ENCODE peak calls at places on chromosome 19, in four cellular contexts. Q is A549, N is HepG2, J is WTC11. M is an unnamed sample.

GRCh38 chr19:38702278-38702677 is 42.0 kb downstream of the CAPN12 start:
- DNase-seq in Q (no peak), N (no peak), J (no peak), M (no peak)

GRCh38 chr19:8609210-8610040 is 1.1 kb downstream of the ADAMTS10 start:
- DNase-seq in Q (peak), N (peak), J (peak), M (peak)

GRCh38 chr19:53076984-53077383 is 26.2 kb downstream of the ZNF160 start:
- DNase-seq in Q (no peak), N (peak), J (peak), M (peak)

GRCh38 chr19:15099017-15099582 is 8.1 kb upstream of the SYDE1 start:
- DNase-seq in Q (no peak), N (no peak), J (no peak), M (no peak)

GRCh38 chr19:16258440-16258903 is 60.8 kb downstream of the AP1M1 start:
- DNase-seq in Q (no peak), N (no peak), J (no peak), M (peak)

GRCh38 chr19:31960474-31960873 is 384.9 kb upstream of the ZNF507 start:
- DNase-seq in Q (no peak), N (peak), J (no peak), M (no peak)

GRCh38 chr19:21322528-21322927 is 6.7 kb downstream of the ZNF708 start:
- DNase-seq in Q (no peak), N (no peak), J (no peak), M (no peak)

GRCh38 chr19:33000510-33000909 is 28.5 kb downstream of the FAAP24 start:
- DNase-seq in Q (no peak), N (no peak), J (no peak), M (no peak)

GRCh38 chr19:50549927-50550593 is 18.2 kb downstream of the LRRC4B start:
- DNase-seq in Q (no peak), N (no peak), J (no peak), M (no peak)

GRCh38 chr19:50546527-50547221 is 21.6 kb downstream of the LRRC4B start:
- DNase-seq in Q (no peak), N (no peak), J (no peak), M (no peak)

GRCh38 chr19:50547385-50548190 is 20.6 kb downstream of the LRRC4B start:
- DNase-seq in Q (no peak), N (no peak), J (no peak), M (no peak)

GRCh38 chr19:50549059-50549926 is 18.9 kb downstream of the LRRC4B start:
- DNase-seq in Q (no peak), N (no peak), J (no peak), M (no peak)

GRCh38 chr19:50548191-50549058 is 19.8 kb downstream of the LRRC4B start:
- DNase-seq in Q (no peak), N (no peak), J (no peak), M (no peak)
- TF ChIP-seq NR3C1 in Q (no peak), N (no peak), J (no peak), M (no peak)

GRCh38 chr19:55041627-55042343 is 3.7 kb upstream of the GP6 start:
- DNase-seq in Q (no peak), N (no peak), J (no peak), M (peak)
- TF ChIP-seq NR3C1 in Q (no peak), N (no peak), J (no peak), M (no peak)

DNA sequence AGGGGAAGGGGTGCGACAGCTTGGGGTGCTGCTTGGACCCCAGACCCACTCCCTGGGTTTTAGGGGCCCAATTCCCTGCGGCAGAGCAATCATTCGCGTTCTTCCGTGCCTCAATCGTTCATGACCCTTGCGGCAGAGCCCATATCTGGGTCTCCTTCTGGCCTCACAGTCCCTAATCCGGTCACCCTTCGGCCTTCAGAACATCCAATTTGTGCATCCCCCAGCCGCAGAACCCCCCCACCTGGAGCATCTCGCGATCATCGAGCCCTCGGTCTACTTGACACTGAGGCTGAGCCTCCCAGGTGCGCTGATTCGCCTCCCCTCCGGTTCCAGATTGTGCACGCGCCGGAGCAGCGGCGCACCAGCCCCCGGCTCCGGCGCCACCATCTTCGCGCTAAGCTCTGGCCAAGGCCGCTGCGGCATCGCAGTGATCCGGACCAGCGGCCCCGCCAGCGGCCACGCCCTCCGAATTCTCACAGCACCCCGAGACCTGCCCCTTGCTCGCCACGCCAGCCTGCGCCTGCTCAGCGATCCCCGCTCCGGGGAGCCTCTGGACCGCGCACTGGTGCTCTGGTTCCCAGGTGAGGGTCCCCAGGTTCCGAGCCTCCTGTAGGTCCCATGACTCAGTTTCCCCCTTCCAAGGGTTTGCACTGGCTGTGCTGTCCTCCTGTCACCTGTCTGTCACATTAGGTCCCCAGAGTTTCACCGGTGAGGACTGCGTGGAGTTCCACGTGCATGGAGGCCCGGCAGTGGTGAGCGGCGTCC is 504 bp downstream of the GTPBP3 start:
- DNase-seq in Q (no peak), N (no peak), J (peak), M (peak)
- TF ChIP-seq NR3C1 in Q (no peak), N (no peak), J (no peak), M (no peak)

DNA sequence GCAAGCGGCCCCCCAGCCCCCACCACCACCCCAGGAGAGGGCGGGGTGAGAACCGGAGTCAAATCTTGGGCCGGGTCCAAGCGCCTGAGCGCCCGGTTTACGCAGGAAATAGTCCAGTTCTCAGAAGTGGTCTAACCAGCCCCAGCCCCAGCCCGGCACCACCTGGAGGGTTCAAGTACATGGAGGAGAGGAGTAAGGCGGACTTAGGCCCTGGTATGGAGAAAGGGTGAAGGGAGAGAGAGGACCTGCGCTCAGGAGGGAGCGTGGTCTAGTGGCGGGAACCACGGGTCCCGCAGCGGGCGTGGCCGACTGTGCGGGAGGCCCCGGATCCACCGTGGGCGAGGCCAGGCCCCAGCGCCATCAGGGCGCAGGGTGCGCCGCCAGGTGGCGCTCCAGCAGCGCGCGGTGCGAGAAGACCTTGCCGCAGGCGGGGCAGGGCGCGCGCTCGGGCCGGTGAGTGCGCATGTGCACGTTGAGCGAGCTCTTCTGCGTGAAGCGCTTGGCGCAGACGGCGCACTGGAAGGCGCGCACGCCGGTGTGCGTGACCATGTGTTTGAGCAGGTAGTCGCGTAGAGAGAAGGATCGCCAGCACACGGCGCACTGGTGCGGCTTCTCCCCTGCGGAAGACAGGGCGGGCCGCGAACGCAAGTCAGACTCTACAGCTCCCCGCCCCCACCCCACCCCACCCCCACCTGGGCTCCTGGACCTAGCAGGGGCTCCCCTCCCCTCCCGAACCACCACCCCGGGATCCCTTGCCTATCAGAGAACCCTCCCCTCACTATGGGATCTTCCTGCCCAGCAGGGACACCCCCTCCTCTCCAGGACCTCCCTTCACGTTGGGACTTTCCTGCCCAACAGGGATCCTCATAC is 2.1 kb upstream of the SLC27A5 start:
- DNase-seq in Q (peak), N (peak), J (peak), M (peak)
- TF ChIP-seq NR3C1 in Q (no peak), N (no peak), J (peak), M (no peak)

DNA sequence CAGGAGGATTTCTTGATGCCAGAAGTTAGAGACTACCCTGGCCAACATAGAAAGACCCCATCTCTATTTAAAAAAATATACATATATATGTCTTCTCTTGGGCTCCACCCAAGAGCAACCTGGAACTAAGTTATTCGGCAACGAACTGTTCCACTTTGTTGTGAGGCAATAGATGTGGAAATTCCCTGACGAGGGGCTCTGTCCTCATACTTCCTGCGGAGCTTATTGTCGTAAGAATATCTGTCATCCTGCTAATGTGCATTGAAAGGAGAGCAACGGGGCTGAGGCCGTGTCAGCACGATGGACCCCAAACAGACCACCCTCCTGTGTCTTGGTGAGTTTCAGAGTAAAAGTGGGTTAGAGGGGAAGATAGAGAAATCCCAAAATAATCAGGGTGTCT is at the start of gene FCAR:
- DNase-seq in Q (no peak), N (no peak), J (no peak), M (no peak)
- TF ChIP-seq NR3C1 in Q (no peak), N (no peak), J (no peak), M (no peak)

GRCh38 chr19:29287061-29287460 is 74.1 kb upstream of the UQCRFS1 start:
- DNase-seq in Q (no peak), N (no peak), J (no peak), M (no peak)
- TF ChIP-seq NR3C1 in Q (no peak), N (no peak), J (no peak), M (no peak)

GRCh38 chr19:44540736-44541135 is 11.3 kb upstream of the CEACAM20 start:
- DNase-seq in Q (no peak), N (no peak), J (no peak), M (no peak)
- TF ChIP-seq NR3C1 in Q (no peak), N (no peak), J (no peak), M (no peak)

GRCh38 chr19:10505583-10506229 is 2.5 kb upstream of the KEAP1 start:
- DNase-seq in Q (peak), N (peak), J (peak), M (peak)

GRCh38 chr19:10513223-10513622 is 4.0 kb downstream of the S1PR5 start:
- DNase-seq in Q (no peak), N (no peak), J (no peak), M (peak)

GRCh38 chr19:10510301-10510802 is 6.9 kb downstream of the S1PR5 start:
- DNase-seq in Q (peak), N (peak), J (peak), M (peak)

GRCh38 chr19:10508036-10508435 is 4.9 kb upstream of the KEAP1 start:
- DNase-seq in Q (no peak), N (no peak), J (no peak), M (no peak)

DNA sequence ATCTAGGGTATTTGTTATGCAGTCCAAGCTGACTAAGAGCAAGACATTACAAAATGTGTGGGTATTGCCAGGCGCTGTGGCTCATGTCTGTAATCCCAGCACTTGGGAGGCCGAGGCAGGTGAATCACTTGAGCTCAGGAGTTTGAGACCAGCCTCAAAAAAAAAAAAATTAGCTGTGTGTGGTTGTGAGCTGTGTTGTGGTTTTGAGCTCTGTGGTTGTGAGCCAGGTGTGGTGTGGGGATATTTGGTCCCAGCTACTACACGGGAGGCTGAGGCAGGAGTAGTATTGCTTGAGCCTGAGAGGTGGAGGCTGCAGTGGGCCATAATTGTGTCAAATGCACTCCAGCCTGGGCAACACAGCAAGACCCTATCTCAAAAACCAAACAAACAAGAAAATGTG is 5.6 kb upstream of the KEAP1 start:
- DNase-seq in Q (no peak), N (no peak), J (no peak), M (no peak)
- TF ChIP-seq NR3C1 in Q (no peak), N (no peak), J (no peak), M (no peak)

DNA sequence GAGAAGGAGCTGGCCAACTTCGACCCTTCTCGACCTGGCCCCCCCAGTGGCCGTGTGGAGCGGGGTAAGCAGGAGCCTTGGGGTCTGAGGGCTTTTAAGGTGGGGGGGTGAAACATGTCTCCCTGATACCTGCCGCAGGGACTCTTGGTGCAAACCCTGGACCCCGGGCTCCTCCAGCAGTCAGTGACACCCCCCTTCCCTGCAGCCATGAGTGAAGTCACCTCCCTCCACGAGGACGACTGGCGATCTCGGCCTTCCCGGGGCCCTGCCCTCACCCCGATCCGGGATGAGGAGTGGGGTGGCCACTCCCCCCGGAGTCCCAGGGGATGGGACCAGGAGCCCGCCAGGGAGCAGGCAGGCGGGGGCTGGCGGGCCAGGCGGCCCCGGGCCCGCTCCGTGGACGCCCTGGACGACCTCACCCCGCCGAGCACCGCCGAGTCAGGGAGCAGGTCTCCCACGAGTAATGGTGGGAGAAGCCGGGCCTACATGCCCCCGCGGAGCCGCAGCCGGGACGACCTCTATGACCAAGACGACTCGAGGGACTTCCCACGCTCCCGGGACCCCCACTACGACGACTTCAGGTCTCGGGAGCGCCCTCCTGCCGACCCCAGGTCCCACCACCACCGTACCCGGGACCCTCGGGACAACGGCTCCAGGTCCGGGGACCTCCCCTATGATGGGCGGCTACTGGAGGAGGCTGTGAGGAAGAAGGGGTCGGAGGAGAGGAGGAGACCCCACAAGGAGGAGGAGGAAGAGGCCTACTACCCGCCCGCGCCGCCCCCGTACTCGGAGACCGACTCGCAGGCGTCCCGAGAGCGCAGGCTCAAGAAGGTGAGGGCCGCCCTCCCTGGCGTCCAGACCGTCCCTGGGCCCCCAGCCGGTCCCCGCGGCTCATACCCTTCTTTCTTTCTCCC is 1.6 kb upstream of the USF2 start:
- DNase-seq in Q (peak), N (no peak), J (peak), M (peak)
- TF ChIP-seq NR3C1 in Q (no peak), N (no peak), J (no peak), M (no peak)

GRCh38 chr19:5131031-5131865 is 162.3 kb downstream of the KDM4B start:
- DNase-seq in Q (no peak), N (no peak), J (peak), M (peak)
- TF ChIP-seq NR3C1 in Q (no peak), N (no peak), J (no peak), M (no peak)